ENCODE peak calls at places on chromosomes 4 and X, in four cellular contexts. M is naive thymus-derived CD4-positive, alpha-beta T cell; C is endodermal cell; F is GM23338. O is an unnamed sample. For H3K36me3 and H3K27me3, the result is how much of the 10 kb centered on the place peaks cover.

GRCh38 chr4:7192252-7193039 is at the start of gene SORCS2:
- DNase-seq in C (peak), M (no peak), F (peak), O (peak)

GRCh38 chr4:8058031-8058479 is 100.6 kb downstream of the ABLIM2 start:
- DNase-seq in F (no peak), M (no peak), C (no peak), O (no peak)

GRCh38 chr4:187128226-187128625 is 404.6 kb upstream of the FAT1 start:
- DNase-seq in F (no peak), M (no peak), C (no peak), O (no peak)

GRCh38 chr4:38084984-38085383 is 124.8 kb downstream of the PTTG2 start:
- DNase-seq in F (no peak), C (no peak), M (no peak), O (no peak)

GRCh38 chrX:68433155-68433980 is at the start of gene OPHN1:
- DNase-seq in F (peak), M (no peak), C (peak), O (peak)

GRCh38 chrX:101260435-101260834 is 30.7 kb downstream of the TAF7L start:
- DNase-seq in F (peak), C (peak), M (no peak), O (peak)

GRCh38 chr4:55547461-55547770 is 707 bp upstream of the CLOCK start:
- DNase-seq in C (no peak), M (no peak), F (peak), O (peak)

GRCh38 chrX:110665636-110666035 is 130.0 kb downstream of the CHRDL1 start:
- DNase-seq in F (peak), C (peak), M (no peak), O (peak)

GRCh38 chr4:125115941-125116340 is 198.8 kb upstream of the FAT4 start:
- DNase-seq in C (no peak), F (no peak), M (no peak), O (no peak)

GRCh38 chr4:113701156-113701555 is 60.4 kb downstream of the CAMK2D start:
- DNase-seq in M (no peak), C (no peak), F (no peak), O (no peak)

GRCh38 chr4:3250956-3251690 is 2.2 kb downstream of the MSANTD1 start:
- DNase-seq in F (peak), C (peak), M (no peak), O (no peak)

GRCh38 chr4:52016985-52017384 is 3.2 kb downstream of the LRRC66 start:
- DNase-seq in C (no peak), M (no peak), F (no peak), O (no peak)
- H3K4me3 ChIP-seq in C (peak), M (no peak), F (no peak), O (no peak)

GRCh38 chr4:108619372-108620100 is 840 bp upstream of the RPL34 start:
- DNase-seq in C (peak), F (peak), M (peak), O (no peak)

GRCh38 chr4:108622022-108622421 is 1.6 kb downstream of the RPL34 start:
- DNase-seq in C (no peak), F (no peak), M (no peak), O (no peak)

GRCh38 chr4:108620101-108620932 is at the start of gene RPL34:
- DNase-seq in C (peak), M (peak), F (peak), O (peak)

GRCh38 chr4:108622828-108623227 is 2.5 kb downstream of the RPL34 start:
- DNase-seq in M (no peak), C (no peak), F (no peak), O (no peak)

GRCh38 chr4:108620933-108621905 is 843 bp downstream of the RPL34 start:
- DNase-seq in C (no peak), F (no peak), M (no peak), O (no peak)
- H3K36me3 ChIP-seq in C (under half), F (under half), M (under half), O (under half)

GRCh38 chrX:132958086-132958703 is at the start of gene HS6ST2:
- DNase-seq in F (peak), M (no peak), C (peak), O (peak)
- H3K27me3 ChIP-seq in F (half or more), M (under half), C (half or more), O (half or more)

DNA sequence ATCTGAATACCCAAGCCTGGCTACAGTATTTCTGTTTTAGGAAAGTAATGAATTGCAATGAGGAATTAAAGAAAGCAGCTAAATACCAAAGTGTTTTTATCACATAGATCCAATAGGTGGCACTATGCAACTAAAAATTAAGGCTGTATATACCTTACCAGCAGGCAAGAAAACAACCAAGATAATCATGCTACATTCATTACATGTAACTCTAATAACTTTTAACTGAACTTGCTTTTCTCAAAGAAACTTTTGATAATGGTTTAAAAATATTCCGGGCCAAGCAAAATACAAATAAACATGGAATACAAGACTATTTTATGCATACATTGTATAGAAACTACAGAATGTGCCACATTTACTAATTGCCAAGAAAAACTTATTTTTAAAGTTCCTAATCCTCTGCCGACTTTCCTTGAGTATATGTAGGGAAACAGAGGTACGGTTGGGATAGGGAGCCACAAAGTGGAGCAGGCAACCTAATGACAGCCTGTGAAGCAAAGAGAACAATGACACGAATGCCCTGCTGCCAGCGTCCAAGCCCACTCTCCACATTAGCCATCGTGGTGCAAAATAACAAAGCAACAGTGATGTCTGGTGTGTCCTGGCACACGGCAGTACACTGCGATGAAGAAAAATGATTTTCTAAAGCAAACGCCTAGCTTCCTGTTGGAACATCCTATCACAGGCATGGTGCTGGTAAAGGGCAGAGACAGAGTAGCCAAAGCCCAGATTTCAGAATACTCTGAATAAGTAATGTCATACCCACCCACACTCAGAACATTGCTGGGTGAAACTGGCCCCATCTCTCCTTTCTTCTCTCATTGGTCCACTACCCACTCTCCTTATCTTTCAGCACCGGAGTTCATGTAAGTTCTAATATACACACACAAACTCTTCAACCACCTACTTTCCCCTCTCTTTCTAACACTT is 63.5 kb downstream of the SEC24D start:
- DNase-seq in C (no peak), F (peak), M (peak), O (peak)
- H3K4me3 ChIP-seq in C (no peak), F (no peak), M (no peak), O (no peak)

DNA sequence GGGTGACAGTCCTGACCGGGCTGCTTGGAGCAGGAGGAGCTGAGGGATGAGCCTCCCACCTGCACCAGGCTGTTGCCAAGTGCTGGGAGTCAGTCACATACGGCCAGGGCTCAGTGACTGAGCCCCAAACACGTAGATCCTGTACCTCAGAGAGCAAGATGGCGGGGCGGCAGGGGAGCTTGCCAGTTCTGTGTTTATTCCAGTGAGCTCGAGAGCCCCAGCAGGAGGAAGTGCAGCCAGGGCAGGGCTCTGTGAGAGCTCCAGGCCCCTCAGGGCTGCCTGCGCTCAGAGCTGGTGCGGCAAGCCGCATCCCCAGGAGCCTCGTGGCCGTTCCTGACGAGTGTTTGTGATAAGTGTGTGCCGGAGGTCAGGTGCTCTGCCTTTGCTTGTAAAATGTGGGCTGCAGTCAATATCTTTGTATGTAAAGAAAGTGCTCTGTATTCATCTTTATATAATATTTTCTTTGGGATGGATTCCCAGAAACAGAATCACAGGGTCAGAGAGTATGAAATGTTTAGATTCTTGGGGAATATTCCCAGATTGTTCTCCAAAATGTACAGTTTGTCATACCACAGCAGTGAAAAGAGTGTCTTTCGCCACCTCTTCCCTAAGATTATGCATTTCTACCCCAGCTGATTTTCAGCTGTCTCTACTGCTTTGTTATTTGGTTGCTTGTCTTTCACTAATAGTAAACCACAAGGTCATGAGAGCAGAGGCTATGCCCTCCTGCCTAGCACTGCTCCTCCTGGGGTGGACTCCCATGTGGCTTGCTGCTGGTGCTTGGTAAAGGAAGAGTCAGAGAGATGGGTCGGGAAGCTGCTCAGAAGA is 50.3 kb downstream of the NELFA start:
- DNase-seq in C (no peak), M (no peak), F (no peak), O (no peak)
- H3K36me3 ChIP-seq in C (half or more), M (under half), F (under half), O (under half)

GRCh38 chrX:12401252-12401651 is 263.0 kb downstream of the FRMPD4 start:
- DNase-seq in F (no peak), C (no peak), M (no peak), O (no peak)

GRCh38 chrX:12400218-12400617 is 261.9 kb downstream of the FRMPD4 start:
- DNase-seq in C (no peak), F (no peak), M (no peak), O (no peak)

GRCh38 chrX:12405306-12405705 is 267.0 kb downstream of the FRMPD4 start:
- DNase-seq in M (no peak), F (no peak), C (no peak), O (no peak)

DNA sequence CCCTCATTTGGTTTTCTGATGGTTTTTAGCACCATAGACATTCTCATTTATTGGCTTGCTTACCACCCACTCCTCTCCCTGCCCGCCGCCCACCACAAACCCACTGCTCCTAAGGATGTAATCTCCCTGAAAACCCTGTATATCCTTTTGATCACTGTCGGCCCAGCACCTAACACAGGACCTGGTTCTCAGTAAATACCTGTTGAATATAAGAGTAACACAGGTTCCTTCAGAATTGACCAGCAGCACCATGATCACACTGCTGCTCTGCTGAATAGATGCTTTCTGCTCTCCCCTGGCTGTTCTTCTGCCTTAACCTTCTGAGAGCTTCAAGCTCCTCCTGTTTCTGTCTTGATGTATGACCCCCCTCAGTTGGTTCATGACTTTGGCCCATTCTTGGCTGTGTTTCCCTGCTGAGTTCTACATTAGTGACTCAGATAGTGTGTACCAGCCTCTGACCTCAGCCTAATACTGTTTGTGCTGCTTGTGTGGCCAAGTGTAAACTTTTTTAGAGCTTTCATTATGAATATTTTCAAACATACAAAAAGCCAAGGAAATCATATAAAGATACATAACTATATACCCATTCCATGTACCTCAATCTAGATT is 265.3 kb downstream of the FRMPD4 start:
- DNase-seq in F (no peak), C (no peak), M (no peak), O (no peak)
- H3K27me3 ChIP-seq in F (under half), C (under half), M (under half), O (under half)